ENCODE peak calls at places on chromosomes 7 and 10, in four cellular contexts. One of them, this sample, is unnamed.

GRCh38 chr10:101833466-101833865 is 10.1 kb downstream of the KCNIP2 start:
- DNase-seq in H9: no peak
- DNase-seq in cardiac muscle cell: no peak
- DNase-seq in right lobe of liver: peak; percentile 2
- DNase-seq in this sample: no peak

GRCh38 chr10:107561136-107561650 is 396.7 kb upstream of the SORCS1 start:
- DNase-seq in right lobe of liver: no peak
- DNase-seq in cardiac muscle cell: no peak
- DNase-seq in H9: no peak
- DNase-seq in this sample: no peak

GRCh38 chr10:27654284-27654683 is 91.3 kb downstream of the MKX start:
- DNase-seq in H9: no peak
- DNase-seq in right lobe of liver: no peak
- DNase-seq in cardiac muscle cell: no peak
- DNase-seq in this sample: no peak

GRCh38 chr10:93554760-93555432 is 11.6 kb upstream of the FFAR4 start:
- DNase-seq in H9: peak; percentile 85
- DNase-seq in right lobe of liver: peak; percentile 81
- DNase-seq in cardiac muscle cell: peak; percentile 89
- DNase-seq in this sample: peak; percentile 81

GRCh38 chr10:22681783-22682183 is 32.6 kb downstream of the PIP4K2A start:
- DNase-seq in right lobe of liver: no peak
- DNase-seq in cardiac muscle cell: no peak
- DNase-seq in H9: no peak
- DNase-seq in this sample: no peak

GRCh38 chr10:63547628-63548356 is 26.6 kb downstream of the REEP3 start:
- DNase-seq in cardiac muscle cell: no peak
- DNase-seq in right lobe of liver: no peak
- DNase-seq in H9: no peak
- DNase-seq in this sample: no peak

GRCh38 chr10:115914475-115914874 is 358.5 kb downstream of the GFRA1 start:
- DNase-seq in cardiac muscle cell: no peak
- DNase-seq in H9: no peak
- DNase-seq in right lobe of liver: no peak
- DNase-seq in this sample: no peak

GRCh38 chr10:50585921-50586739 is 37.6 kb downstream of the SGMS1 start:
- DNase-seq in cardiac muscle cell: no peak
- DNase-seq in H9: no peak
- DNase-seq in right lobe of liver: no peak
- DNase-seq in this sample: no peak

GRCh38 chr7:9498303-9498702 is 1064.9 kb downstream of the NXPH1 start:
- DNase-seq in right lobe of liver: no peak
- DNase-seq in cardiac muscle cell: no peak
- DNase-seq in H9: no peak
- DNase-seq in this sample: no peak

GRCh38 chr10:123142701-123143161 is 5.2 kb upstream of the HMX2 start:
- DNase-seq in H9: no peak
- DNase-seq in right lobe of liver: no peak
- DNase-seq in cardiac muscle cell: no peak
- DNase-seq in this sample: peak; percentile 39

GRCh38 chr7:123871998-123872867 is 27.3 kb downstream of the HYAL4 start:
- DNase-seq in cardiac muscle cell: peak; percentile 75
- DNase-seq in H9: peak; percentile 57
- DNase-seq in right lobe of liver: peak; percentile 48
- DNase-seq in this sample: no peak

GRCh38 chr10:90592903-90593302 is 264.9 kb downstream of the HTR7 start:
- DNase-seq in H9: peak; percentile 73
- DNase-seq in right lobe of liver: peak; percentile 23
- DNase-seq in cardiac muscle cell: peak; percentile 82
- DNase-seq in this sample: no peak

GRCh38 chr10:90602815-90603600 is 254.8 kb downstream of the HTR7 start:
- DNase-seq in cardiac muscle cell: no peak
- DNase-seq in H9: no peak
- DNase-seq in right lobe of liver: no peak
- DNase-seq in this sample: no peak

DNA sequence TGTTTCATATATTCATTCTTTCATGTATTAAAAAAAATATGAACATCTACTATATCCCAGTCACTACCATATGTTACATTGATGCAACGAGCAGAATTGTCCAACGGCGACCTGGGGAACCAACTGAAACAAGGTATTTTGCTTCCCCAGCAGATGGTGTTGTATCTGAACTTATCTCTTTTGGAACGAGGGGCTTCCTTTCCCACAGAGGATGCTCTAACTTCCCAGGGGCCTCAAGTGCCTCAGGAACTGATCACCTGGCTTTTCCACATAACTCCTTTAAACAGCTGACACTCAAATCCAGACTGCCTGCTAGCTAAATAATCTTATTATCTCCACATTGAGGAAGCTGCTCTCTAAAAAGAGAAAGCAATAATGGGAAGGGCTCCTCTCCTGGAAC is 259.3 kb downstream of the HTR7 start:
- DNase-seq in H9: no peak
- DNase-seq in cardiac muscle cell: no peak
- DNase-seq in right lobe of liver: no peak
- DNase-seq in this sample: no peak
- H3K27ac ChIP-seq in H9: no peak overlapping the region
- H3K27ac ChIP-seq in cardiac muscle cell: no peak overlapping the region
- H3K27ac ChIP-seq in right lobe of liver: no peak overlapping the region
- H3K27ac ChIP-seq in this sample: no peak overlapping the region

DNA sequence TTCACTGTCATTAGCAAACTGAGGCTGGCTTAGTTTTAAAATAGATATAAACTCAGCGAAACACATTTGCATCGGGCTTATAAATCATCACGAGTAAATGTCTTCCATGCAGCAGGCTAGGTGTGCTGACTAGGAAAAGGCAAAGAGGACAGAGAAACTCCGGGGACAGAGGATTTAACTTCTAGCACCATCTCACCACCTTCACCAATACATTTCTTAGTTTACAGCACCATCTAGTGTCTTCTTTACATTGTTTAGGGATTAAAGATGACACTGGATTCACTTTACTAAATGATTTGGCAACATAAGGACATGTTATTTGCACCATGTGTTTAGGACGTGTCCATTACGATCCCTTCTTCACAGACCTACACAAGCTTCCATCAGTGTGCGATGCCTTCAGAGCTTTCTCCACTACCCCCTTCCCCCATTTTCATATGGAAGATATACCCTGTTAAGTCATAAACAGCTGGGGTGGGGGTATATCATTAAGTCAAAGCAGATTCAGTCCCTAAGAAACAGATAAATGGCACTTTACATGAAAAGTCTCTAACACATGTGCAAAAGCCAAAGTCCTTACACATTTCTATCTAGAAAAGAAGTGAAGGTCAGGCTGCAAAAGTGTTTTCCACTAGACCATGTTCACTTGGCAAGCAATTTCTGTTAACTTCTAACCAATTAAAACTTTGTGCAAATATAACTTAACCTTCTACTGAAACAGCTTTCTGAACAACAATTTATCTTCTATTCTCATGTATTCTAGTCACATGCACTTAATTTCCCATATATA is 103.3 kb downstream of the GRB10 start:
- DNase-seq in H9: no peak
- DNase-seq in cardiac muscle cell: peak; percentile 42
- DNase-seq in right lobe of liver: no peak
- DNase-seq in this sample: no peak
- TF ChIP-seq CTCF in H9: peak; percentile 51
- TF ChIP-seq CTCF in cardiac muscle cell: peak; percentile 27
- TF ChIP-seq CTCF in right lobe of liver: peak; percentile 46
- TF ChIP-seq CTCF in this sample: peak; percentile 39

GRCh38 chr10:131315343-131315742 is 3.8 kb upstream of the TCERG1L start:
- DNase-seq in cardiac muscle cell: no peak
- DNase-seq in right lobe of liver: no peak
- DNase-seq in H9: no peak
- DNase-seq in this sample: no peak
- H3K27me3 ChIP-seq in cardiac muscle cell: peaks cover 45% of the 10 kb centered on the region
- H3K27me3 ChIP-seq in right lobe of liver: peaks cover 5% of the 10 kb centered on the region
- H3K27me3 ChIP-seq in H9: no peaks in the 10 kb centered on the region
- H3K27me3 ChIP-seq in this sample: peaks cover 43% of the 10 kb centered on the region

DNA sequence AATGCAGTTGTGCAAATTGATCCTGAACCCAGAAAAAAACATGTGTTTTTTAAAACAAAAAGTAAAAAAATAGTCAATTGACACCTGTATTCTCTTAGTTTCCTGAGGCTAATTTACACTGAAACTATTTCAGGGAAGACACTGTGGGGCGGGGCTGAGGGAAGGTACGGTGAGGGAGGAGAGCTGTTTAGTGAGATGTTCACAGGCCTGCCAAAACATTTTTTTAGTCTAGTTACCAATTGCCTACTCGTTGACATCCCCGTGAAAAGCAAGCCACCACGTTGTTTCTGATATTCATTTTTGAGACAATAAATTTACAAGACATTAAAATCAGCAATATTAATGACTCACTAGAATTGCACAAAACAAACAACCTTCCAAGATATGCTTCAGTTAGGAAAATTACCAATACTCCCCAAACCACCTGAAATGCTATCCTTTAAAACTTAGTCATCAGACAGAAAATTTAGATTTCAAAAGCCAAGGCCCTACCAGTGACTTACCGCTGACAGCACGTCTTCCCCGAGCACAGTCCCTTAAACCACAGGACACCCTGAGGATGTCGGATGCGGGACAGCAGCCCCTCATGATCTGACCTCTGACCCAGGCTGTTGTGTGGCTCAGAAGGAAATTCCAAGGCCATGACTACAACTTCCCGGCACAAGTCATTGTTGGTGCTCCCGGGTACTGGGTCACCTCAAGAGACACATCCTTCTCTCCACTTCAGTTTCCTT is 279.2 kb downstream of the PRPF18 start:
- DNase-seq in H9: peak; percentile 69
- DNase-seq in cardiac muscle cell: no peak
- DNase-seq in right lobe of liver: peak; percentile 40
- DNase-seq in this sample: no peak
- H3K27ac ChIP-seq in H9: peak overlapping the region; percentile 24
- H3K27ac ChIP-seq in cardiac muscle cell: no peak overlapping the region
- H3K27ac ChIP-seq in right lobe of liver: no peak overlapping the region
- H3K27ac ChIP-seq in this sample: no peak overlapping the region

GRCh38 chr10:13221572-13221971 is 12.6 kb downstream of the UCMA start:
- DNase-seq in cardiac muscle cell: no peak
- DNase-seq in H9: no peak
- DNase-seq in right lobe of liver: no peak
- DNase-seq in this sample: no peak

GRCh38 chr10:13218878-13219277 is 15.3 kb downstream of the UCMA start:
- DNase-seq in H9: no peak
- DNase-seq in cardiac muscle cell: no peak
- DNase-seq in right lobe of liver: no peak
- DNase-seq in this sample: no peak

GRCh38 chr10:13222566-13222965 is 11.6 kb downstream of the UCMA start:
- DNase-seq in cardiac muscle cell: no peak
- DNase-seq in right lobe of liver: no peak
- DNase-seq in H9: no peak
- DNase-seq in this sample: no peak

GRCh38 chr10:13222151-13222550 is 12.0 kb downstream of the UCMA start:
- DNase-seq in right lobe of liver: no peak
- DNase-seq in H9: no peak
- DNase-seq in cardiac muscle cell: no peak
- DNase-seq in this sample: no peak

DNA sequence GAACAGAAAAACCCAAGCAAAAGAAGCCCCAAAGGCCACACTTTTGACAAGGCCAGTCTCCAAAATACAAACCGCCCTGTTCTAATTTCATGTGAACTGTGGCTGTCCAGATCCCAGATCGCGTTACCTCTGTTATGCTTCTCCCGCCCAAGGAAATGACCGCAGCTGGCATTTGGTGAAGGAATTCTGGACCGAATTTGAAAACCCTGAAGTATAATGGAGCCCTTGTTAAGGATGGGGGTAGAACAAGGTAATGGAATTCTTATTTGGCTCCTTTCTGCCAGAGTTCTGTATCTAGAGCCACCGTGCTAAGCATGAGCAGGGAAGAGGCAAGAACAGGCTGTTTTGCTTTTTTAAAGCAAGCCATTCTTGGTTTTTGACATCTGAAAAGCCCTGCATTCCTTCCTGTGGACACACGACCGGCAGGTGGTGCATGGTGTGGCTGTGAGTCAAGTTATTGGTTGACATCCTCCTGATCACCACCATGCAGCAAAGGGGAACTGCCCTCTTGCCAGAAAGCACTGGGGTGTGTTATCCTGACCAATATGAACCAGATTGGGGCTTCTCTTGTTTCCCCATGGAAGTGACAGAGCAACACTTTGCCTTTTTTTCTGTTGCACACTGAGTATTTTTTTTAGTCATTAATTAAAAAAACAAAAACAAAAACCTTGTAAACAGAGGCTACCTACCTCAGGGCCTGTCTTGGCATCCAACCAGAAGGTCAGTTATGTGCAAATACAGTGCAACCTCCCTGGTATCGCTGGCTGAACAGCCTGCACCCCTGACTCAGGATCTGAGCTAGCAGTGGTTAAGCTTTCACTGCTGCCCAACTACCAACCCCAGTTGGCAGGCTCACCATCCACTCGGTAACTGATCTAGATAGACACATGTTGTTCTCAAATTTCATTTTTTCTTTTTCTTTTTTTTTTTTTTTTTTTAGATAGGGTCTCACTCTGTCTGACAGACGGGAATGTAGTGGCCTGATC is 14.2 kb downstream of the UCMA start:
- DNase-seq in cardiac muscle cell: no peak
- DNase-seq in H9: peak; percentile 64
- DNase-seq in right lobe of liver: peak; percentile 49
- DNase-seq in this sample: no peak
- TF ChIP-seq CTCF in cardiac muscle cell: no peak
- TF ChIP-seq CTCF in H9: peak; percentile 57
- TF ChIP-seq CTCF in right lobe of liver: no peak
- TF ChIP-seq CTCF in this sample: no peak

DNA sequence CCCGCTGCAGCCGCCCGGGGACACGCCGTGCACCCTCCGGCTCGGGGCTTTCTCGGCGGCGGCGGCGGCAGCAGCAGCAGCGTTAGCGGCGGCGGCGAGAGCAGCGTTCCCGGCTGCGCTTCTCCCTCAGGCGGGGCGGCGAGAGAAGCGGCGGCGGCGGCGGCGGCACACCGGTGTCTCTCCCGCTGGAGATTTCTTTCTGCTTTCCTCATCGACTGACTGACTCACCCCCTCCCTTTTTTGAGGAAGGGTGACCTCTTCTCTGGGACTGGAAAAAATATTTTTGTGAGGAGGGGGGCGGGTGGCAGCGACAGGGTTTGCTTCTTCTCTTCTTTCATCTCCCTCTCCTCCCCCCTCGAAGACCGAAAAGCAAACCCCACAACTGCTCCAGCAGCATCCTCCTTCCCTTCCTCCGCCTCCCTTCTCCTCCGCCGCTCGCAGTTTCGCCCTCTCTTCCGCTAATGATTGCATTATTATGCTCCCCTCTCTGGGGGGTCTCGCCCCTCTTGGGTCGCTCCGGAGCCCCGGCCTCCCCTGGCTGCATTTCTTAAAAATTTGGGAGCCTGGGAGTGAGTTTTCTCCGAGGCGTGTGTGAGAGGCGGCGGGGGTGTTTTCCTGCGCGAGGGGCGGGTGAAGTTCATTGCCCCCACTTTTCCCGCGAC is 343 bp downstream of the AUTS2 start:
- DNase-seq in H9: no peak
- DNase-seq in right lobe of liver: peak; percentile 35
- DNase-seq in cardiac muscle cell: no peak
- DNase-seq in this sample: no peak
- H3K27me3 ChIP-seq in H9: peaks cover 49% of the 10 kb centered on the region
- H3K27me3 ChIP-seq in right lobe of liver: no peaks in the 10 kb centered on the region
- H3K27me3 ChIP-seq in cardiac muscle cell: peaks cover 32% of the 10 kb centered on the region
- H3K27me3 ChIP-seq in this sample: no peaks in the 10 kb centered on the region

This sample was measured in lower lobe of right lung.